ENCODE peak calls at places on chromosomes 16 and 17, in four cellular contexts. One of them, this sample, is unnamed.

GRCh38 chr17:33888455-33888854 is 366.6 kb upstream of the CCL2 start:
- DNase-seq in NCI-H226: no peak
- DNase-seq in naive B cell: no peak
- DNase-seq in GM19239: no peak
- DNase-seq in this sample: no peak

GRCh38 chr16:22161999-22162657 is at the start of gene SDR42E2:
- DNase-seq in NCI-H226: no peak
- DNase-seq in naive B cell: peak; percentile 14
- DNase-seq in GM19239: peak; percentile 30
- DNase-seq in this sample: peak; percentile 57

GRCh38 chr17:27959382-27959709 is 66.2 kb upstream of the LYRM9 start:
- DNase-seq in NCI-H226: no peak
- DNase-seq in naive B cell: no peak
- DNase-seq in GM19239: no peak
- DNase-seq in this sample: no peak

GRCh38 chr17:59428896-59429460 is 97.5 kb downstream of the YPEL2 start:
- DNase-seq in NCI-H226: no peak
- DNase-seq in naive B cell: no peak
- DNase-seq in GM19239: no peak
- DNase-seq in this sample: no peak

GRCh38 chr16:30615358-30616076 is 5.3 kb upstream of the ZNF689 start:
- DNase-seq in NCI-H226: no peak
- DNase-seq in naive B cell: no peak
- DNase-seq in GM19239: no peak
- DNase-seq in this sample: peak; percentile 49

GRCh38 chr16:627458-628239 is 3.1 kb upstream of the WFIKKN1 start:
- DNase-seq in NCI-H226: peak; percentile 94
- DNase-seq in naive B cell: no peak
- DNase-seq in GM19239: no peak
- DNase-seq in this sample: no peak

GRCh38 chr16:81939164-81940067 is 71.9 kb downstream of the SDR42E1 start:
- DNase-seq in NCI-H226: no peak
- DNase-seq in naive B cell: no peak
- DNase-seq in GM19239: no peak
- DNase-seq in this sample: no peak

GRCh38 chr17:67025216-67025792 is 19.1 kb upstream of the CACNG1 start:
- DNase-seq in NCI-H226: no peak
- DNase-seq in naive B cell: no peak
- DNase-seq in GM19239: no peak
- DNase-seq in this sample: no peak

GRCh38 chr17:76458580-76459490 is 5.9 kb upstream of the UBE2O start:
- DNase-seq in NCI-H226: peak; percentile 40
- DNase-seq in naive B cell: peak; percentile 46
- DNase-seq in GM19239: no peak
- DNase-seq in this sample: peak; percentile 78

GRCh38 chr17:83136931-83137330 is 57.5 kb downstream of the METRNL start:
- DNase-seq in NCI-H226: no peak
- DNase-seq in naive B cell: no peak
- DNase-seq in GM19239: no peak
- DNase-seq in this sample: no peak

GRCh38 chr16:30526137-30526822 is at the start of gene ZNF768:
- DNase-seq in NCI-H226: peak; percentile 30
- DNase-seq in naive B cell: no peak
- DNase-seq in GM19239: peak; percentile 67
- DNase-seq in this sample: peak; percentile 92